ENCODE peak calls at places on chromosomes 6 and 20, in ten cellular contexts. W, G, S, P, T, Q, H, J, R and I are unnamed samples.

GRCh38 chr6:95410168-95410567 is 167.2 kb upstream of the MANEA start:
- DNase-seq in H (no peak), R (no peak), P (no peak), W (no peak), Q (no peak), S (no peak), J (no peak), G (no peak), T (no peak), I (no peak)

GRCh38 chr20:61455508-61456215 is 203.6 kb downstream of the CDH4 start:
- DNase-seq in J (no peak), G (no peak), T (no peak), S (no peak), W (no peak), H (no peak), R (no peak), P (no peak), Q (no peak), I (no peak)

GRCh38 chr6:47247227-47247797 is 62.4 kb downstream of the TNFRSF21 start:
- DNase-seq in P (peak; percentile 32), R (peak; percentile 62), Q (peak; percentile 38), H (no peak), S (no peak), T (no peak), J (no peak), G (peak; percentile 43), W (no peak), I (no peak)

GRCh38 chr20:59948828-59949720 is 8.9 kb downstream of the FAM217B start:
- DNase-seq in G (peak; percentile 77), Q (peak; percentile 35), H (no peak), R (peak; percentile 81), S (peak; percentile 47), J (no peak), W (peak; percentile 32), T (no peak), P (peak; percentile 60), I (peak; percentile 58)

GRCh38 chr6:109579361-109579760 is 96.3 kb upstream of the ZBTB24 start:
- DNase-seq in W (no peak), H (no peak), P (peak; percentile 1), R (no peak), T (no peak), S (no peak), J (no peak), Q (peak; percentile 13), G (no peak), I (no peak)

GRCh38 chr20:59015411-59015810 is 3.8 kb upstream of the TUBB1 start:
- DNase-seq in W (no peak), S (no peak), J (no peak), R (no peak), G (no peak), H (no peak), P (no peak), T (no peak), Q (no peak), I (no peak)

GRCh38 chr20:36367370-36367745 is 61.2 kb downstream of the DLGAP4 start:
- DNase-seq in H (no peak), S (no peak), T (no peak), J (no peak), W (no peak), Q (no peak), R (no peak), P (no peak), G (no peak), I (no peak)

GRCh38 chr6:1164600-1164999 is 147.3 kb upstream of the FOXQ1 start:
- DNase-seq in W (no peak), R (no peak), H (no peak), P (no peak), T (no peak), Q (no peak), J (no peak), G (no peak), S (no peak), I (no peak)

GRCh38 chr6:40831381-40831780 is 207.6 kb downstream of the UNC5CL start:
- DNase-seq in W (no peak), P (no peak), R (no peak), J (no peak), G (no peak), S (no peak), H (no peak), Q (no peak), T (no peak), I (no peak)

GRCh38 chr6:108742041-108742440 is 106.2 kb upstream of the ARMC2 start:
- DNase-seq in H (no peak), T (no peak), Q (no peak), R (peak; percentile 41), W (no peak), G (no peak), J (no peak), S (no peak), P (no peak), I (no peak)

GRCh38 chr20:44328428-44328827 is 8.4 kb upstream of the R3HDML start:
- DNase-seq in W (no peak), P (no peak), T (no peak), G (no peak), R (no peak), Q (no peak), S (no peak), H (no peak), J (no peak), I (no peak)

GRCh38 chr6:131945971-131946370 is 5.2 kb downstream of the CCN2 start:
- DNase-seq in Q (no peak), H (no peak), T (no peak), R (no peak), P (no peak), J (no peak), G (no peak), W (no peak), S (no peak), I (no peak)

GRCh38 chr20:23100021-23100753 is 14.1 kb upstream of the CD93 start:
- DNase-seq in S (peak; percentile 67), G (no peak), T (no peak), P (no peak), H (no peak), R (no peak), W (no peak), J (no peak), Q (no peak), I (no peak)

GRCh38 chr6:43608310-43608763 is 20.7 kb downstream of the GTPBP2 start:
- DNase-seq in T (peak; percentile 68), H (peak; percentile 50), J (peak; percentile 69), Q (peak; percentile 59), R (peak; percentile 82), P (peak; percentile 80), W (peak; percentile 60), G (peak; percentile 91), S (peak; percentile 81), I (peak; percentile 62)

GRCh38 chr20:62900692-62901584 is 25.4 kb downstream of the DIDO1 start:
- DNase-seq in G (no peak), H (peak; percentile 57), P (no peak), Q (no peak), J (no peak), S (no peak), W (no peak), T (no peak), R (peak; percentile 65), I (no peak)

GRCh38 chr6:20230720-20231119 is 18.5 kb upstream of the MBOAT1 start:
- DNase-seq in J (no peak), Q (no peak), S (no peak), T (no peak), P (no peak), H (no peak), R (no peak), W (no peak), G (no peak), I (no peak)

GRCh38 chr6:79078057-79078969 is at the start of gene PHIP:
- DNase-seq in G (peak; percentile 99), H (peak; percentile 42), S (peak; percentile 99), W (peak; percentile 81), R (peak; percentile 97), T (peak; percentile 75), P (peak; percentile 99), J (peak; percentile 97), Q (peak; percentile 97), I (peak; percentile 98)

GRCh38 chr6:75084872-75085381 is 120.9 kb downstream of the COL12A1 start:
- DNase-seq in P (no peak), G (no peak), R (no peak), H (no peak), T (no peak), J (no peak), S (peak; percentile 76), W (no peak), Q (no peak), I (no peak)

GRCh38 chr20:35342154-35342769 is 50.0 kb upstream of the FAM83C start:
- DNase-seq in R (no peak), Q (no peak), W (no peak), S (no peak), G (peak; percentile 60), P (no peak), J (no peak), H (no peak), T (no peak), I (no peak)

GRCh38 chr6:162719528-162719927 is 8.0 kb downstream of the PRKN start:
- DNase-seq in H (no peak), R (no peak), S (no peak), T (no peak), J (no peak), Q (no peak), G (no peak), P (no peak), W (no peak), I (no peak)

GRCh38 chr6:111096246-111096645 is 8.9 kb downstream of the SLC16A10 start:
- DNase-seq in T (no peak), J (no peak), H (no peak), S (no peak), G (no peak), P (no peak), W (no peak), R (no peak), Q (no peak), I (no peak)

GRCh38 chr20:59611286-59611685 is 6.9 kb downstream of the PHACTR3 start:
- DNase-seq in Q (no peak), R (no peak), P (no peak), H (no peak), J (no peak), G (no peak), T (no peak), W (no peak), S (no peak), I (no peak)

GRCh38 chr6:79111549-79111948 is 33.5 kb upstream of the PHIP start:
- DNase-seq in Q (no peak), R (peak; percentile 53), S (no peak), W (no peak), P (no peak), J (no peak), H (no peak), T (no peak), G (no peak), I (no peak)

GRCh38 chr20:32006841-32007786 is 3.1 kb upstream of the CCM2L start:
- DNase-seq in G (no peak), P (no peak), H (no peak), T (no peak), R (no peak), W (no peak), J (no peak), Q (no peak), S (no peak), I (no peak)

GRCh38 chr20:14709439-14709838 is 372.0 kb upstream of the FLRT3 start:
- DNase-seq in R (no peak), P (no peak), S (no peak), H (no peak), J (no peak), T (no peak), Q (no peak), G (no peak), W (no peak), I (no peak)

GRCh38 chr6:89411269-89412070 is 603 bp downstream of the RRAGD start:
- DNase-seq in Q (no peak), P (no peak), T (no peak), G (no peak), J (peak; percentile 88), S (peak; percentile 82), W (no peak), R (no peak), H (no peak), I (no peak)

GRCh38 chr6:108123516-108123929 is 42.3 kb upstream of the NR2E1 start:
- DNase-seq in R (no peak), J (no peak), W (no peak), P (no peak), S (peak; percentile 52), T (no peak), Q (no peak), H (no peak), G (no peak), I (no peak)

GRCh38 chr6:80182291-80182690 is 75.8 kb downstream of the BCKDHB start:
- DNase-seq in G (peak; percentile 23), S (no peak), W (no peak), T (no peak), P (peak; percentile 60), H (no peak), R (no peak), J (no peak), Q (peak; percentile 83), I (peak; percentile 22)